ENCODE peak calls at places on chromosomes 4 and X, in four cellular contexts. V is SHP77 treated with DMSO at 0.1 percent for 48 hours, Y is Panc1, W is glutamatergic neuron. A is an unnamed sample.

GRCh38 chr4:8900588-8900987 is 28.9 kb upstream of the HMX1 start:
- DNase-seq in V (no peak), Y (no peak), W (peak; percentile 4), A (no peak)

GRCh38 chr4:2424581-2424980 is 5.8 kb downstream of the CFAP99 start:
- DNase-seq in V (no peak), Y (no peak), W (peak; percentile 8), A (no peak)

GRCh38 chr4:158496030-158496741 is 25.5 kb upstream of the RXFP1 start:
- DNase-seq in V (no peak), Y (no peak), W (peak; percentile 63), A (peak; percentile 21)

GRCh38 chr4:173731257-173731656 is 201.2 kb upstream of the HAND2 start:
- DNase-seq in V (no peak), Y (no peak), W (no peak), A (no peak)

GRCh38 chrX:136397001-136397400 is 90.7 kb upstream of the BRS3 start:
- DNase-seq in V (no peak), Y (no peak), W (no peak), A (no peak)

GRCh38 chr4:126779446-126780166 is 853.2 kb upstream of the INTU start:
- DNase-seq in V (peak; percentile 19), Y (no peak), W (no peak), A (no peak)

GRCh38 chrX:17922303-17922702 is 61.2 kb upstream of the RAI2 start:
- DNase-seq in V (no peak), Y (no peak), W (no peak), A (no peak)

GRCh38 chrX:47193475-47194241 is at the start of gene UBA1:
- DNase-seq in V (peak; percentile 75), Y (peak; percentile 86), W (peak; percentile 87), A (peak; percentile 87)

GRCh38 chr4:18508801-18509200 is 487.2 kb upstream of the LCORL start:
- DNase-seq in V (no peak), Y (no peak), W (no peak), A (no peak)

GRCh38 chr4:54093609-54094240 is 6.2 kb upstream of the GSX2 start:
- DNase-seq in V (no peak), Y (no peak), W (no peak), A (no peak)

GRCh38 chr4:173413043-173413442 is 14.1 kb upstream of the SCRG1 start:
- DNase-seq in V (no peak), Y (no peak), W (no peak), A (no peak)

GRCh38 chrX:143757375-143757774 is 36.8 kb upstream of the SPANXN2 start:
- DNase-seq in V (no peak), Y (no peak), W (peak; percentile 35), A (no peak)

A was measured in HCT116.